ENCODE peak calls at places on chromosomes 6 and 20, in four cellular contexts. V is GM12878, I is WTC11, C is K562. U is an unnamed sample.

GRCh38 chr20:22717466-22717865 is 133.1 kb upstream of the FOXA2 start:
- DNase-seq in C (peak; percentile 9), V (no peak), I (no peak), U (no peak)

GRCh38 chr6:150229775-150230561 is 87.1 kb downstream of the PPP1R14C start:
- DNase-seq in V (no peak), C (no peak), I (no peak), U (no peak)

GRCh38 chr20:6767536-6768227 is at the start of gene BMP2:
- DNase-seq in V (no peak), I (peak; percentile 53), C (peak; percentile 24), U (no peak)

GRCh38 chr20:22825076-22825475 is 210.0 kb upstream of the SSTR4 start:
- DNase-seq in C (no peak), I (no peak), V (no peak), U (no peak)

GRCh38 chr6:166556871-166557322 is 29.6 kb downstream of the RAMACL start:
- DNase-seq in C (no peak), I (no peak), V (no peak), U (no peak)

GRCh38 chr6:20640181-20640580 is 105.9 kb downstream of the CDKAL1 start:
- DNase-seq in V (no peak), C (no peak), I (no peak), U (no peak)

GRCh38 chr6:167559675-167560479 is 235.0 kb downstream of the TTLL2 start:
- DNase-seq in C (no peak), I (no peak), V (no peak), U (peak; percentile 97)

GRCh38 chr6:37731888-37732287 is 34.2 kb upstream of the MDGA1 start:
- DNase-seq in V (peak; percentile 39), C (peak; percentile 78), I (peak; percentile 31), U (no peak)

GRCh38 chr20:3753098-3753497 is 14.5 kb downstream of the ADISSP start:
- DNase-seq in C (peak; percentile 46), V (no peak), I (peak; percentile 78), U (peak; percentile 71)

GRCh38 chr20:62733891-62734290 is 25.3 kb downstream of the NTSR1 start:
- DNase-seq in V (no peak), I (no peak), C (no peak), U (no peak)

GRCh38 chr20:51221103-51221502 is 198.2 kb upstream of the KCNG1 start:
- DNase-seq in I (no peak), V (no peak), C (no peak), U (no peak)

GRCh38 chr6:73329201-73329600 is 24.9 kb downstream of the DPPA5 start:
- DNase-seq in V (no peak), I (no peak), C (no peak), U (no peak)

GRCh38 chr6:54892831-54893230 is 46.3 kb downstream of the FAM83B start:
- DNase-seq in V (no peak), C (no peak), I (no peak), U (no peak)

GRCh38 chr6:133341607-133342158 is 100.5 kb downstream of the EYA4 start:
- DNase-seq in I (no peak), C (no peak), V (no peak), U (peak; percentile 66)

GRCh38 chr6:125789576-125790402 is 971 bp upstream of the NCOA7 start:
- DNase-seq in C (peak; percentile 39), I (peak; percentile 31), V (no peak), U (peak; percentile 54)

GRCh38 chr6:82144852-82145332 is 102.7 kb downstream of the IBTK start:
- DNase-seq in V (no peak), C (no peak), I (no peak), U (peak; percentile 56)

GRCh38 chr6:41209976-41210375 is 9.0 kb upstream of the TREML2 start:
- DNase-seq in V (no peak), C (no peak), I (no peak), U (no peak)

GRCh38 chr20:60469829-60470228 is 511.6 kb downstream of the CDH26 start:
- DNase-seq in V (no peak), C (no peak), I (no peak), U (no peak)

GRCh38 chr6:125787791-125788190 is 3.0 kb upstream of the NCOA7 start:
- DNase-seq in I (no peak), V (no peak), C (peak; percentile 21), U (no peak)

GRCh38 chr6:138267971-138268895 is 49.9 kb upstream of the PBOV1 start:
- DNase-seq in V (no peak), I (no peak), C (no peak), U (peak; percentile 24)

GRCh38 chr6:24064106-24064505 is 61.9 kb upstream of the NRSN1 start:
- DNase-seq in C (no peak), V (no peak), I (peak; percentile 20), U (peak; percentile 62)

GRCh38 chr6:8670792-8671191 is 235.4 kb upstream of the SLC35B3 start:
- DNase-seq in C (no peak), I (no peak), V (no peak), U (no peak)

GRCh38 chr20:9756660-9757059 is 82.2 kb downstream of the PAK5 start:
- DNase-seq in C (no peak), I (no peak), V (no peak), U (no peak)

GRCh38 chr20:11432407-11432806 is 485.3 kb upstream of the BTBD3 start:
- DNase-seq in I (no peak), V (no peak), C (no peak), U (no peak)

GRCh38 chr6:160057080-160057479 is 64.5 kb upstream of the SLC22A1 start:
- DNase-seq in V (no peak), I (no peak), C (no peak), U (no peak)

GRCh38 chr6:12001004-12001705 is 11.0 kb upstream of the HIVEP1 start:
- DNase-seq in I (no peak), C (no peak), V (no peak), U (peak; percentile 84)

GRCh38 chr6:55983861-55984260 is 108.5 kb upstream of the BMP5 start:
- DNase-seq in V (no peak), I (no peak), C (no peak), U (no peak)

GRCh38 chr6:55977959-55978358 is 102.6 kb upstream of the BMP5 start:
- DNase-seq in I (no peak), C (no peak), V (no peak), U (no peak)

GRCh38 chr6:55985309-55985708 is 109.9 kb upstream of the BMP5 start:
- DNase-seq in C (no peak), V (no peak), I (no peak), U (no peak)

GRCh38 chr6:55980627-55981211 is 105.3 kb upstream of the BMP5 start:
- DNase-seq in V (no peak), C (no peak), I (no peak), U (peak; percentile 42)
- TF ChIP-seq NR2C2 in V (no peak), C (no peak), I (no peak), U (no peak)

DNA sequence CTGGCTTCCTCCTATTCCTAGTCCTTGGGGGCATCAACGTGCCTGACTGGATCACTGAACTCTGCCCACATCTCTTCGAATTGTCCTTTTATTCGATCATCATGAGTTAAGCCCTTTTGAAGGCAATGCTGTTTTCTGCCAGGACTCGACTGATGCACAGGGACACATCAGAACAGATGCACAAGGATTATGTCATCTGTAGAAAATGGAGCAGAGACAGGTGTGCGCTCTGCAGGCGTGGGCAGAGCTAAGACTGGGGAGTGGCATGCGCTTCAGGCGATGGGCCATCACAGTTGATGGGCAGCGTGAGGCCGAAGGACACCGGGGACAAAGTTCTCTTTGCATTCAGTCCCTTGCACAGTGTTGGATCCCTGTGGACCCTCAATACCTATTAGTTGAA is 13.1 kb downstream of the GABRR1 start:
- DNase-seq in V (no peak), C (no peak), I (no peak), U (no peak)
- TF ChIP-seq NR2C2 in V (no peak), C (no peak), I (no peak), U (no peak)

GRCh38 chr6:44733146-44733545 is 345.6 kb downstream of the CDC5L start:
- DNase-seq in I (no peak), V (no peak), C (no peak), U (no peak)

GRCh38 chr6:44734886-44735630 is 347.6 kb downstream of the CDC5L start:
- DNase-seq in I (no peak), C (no peak), V (peak; percentile 27), U (no peak)

GRCh38 chr6:44732243-44732642 is 344.7 kb downstream of the CDC5L start:
- DNase-seq in C (no peak), V (no peak), I (no peak), U (no peak)

GRCh38 chr6:44735631-44735963 is 348.1 kb downstream of the CDC5L start:
- DNase-seq in I (no peak), C (no peak), V (peak; percentile 68), U (no peak)

DNA sequence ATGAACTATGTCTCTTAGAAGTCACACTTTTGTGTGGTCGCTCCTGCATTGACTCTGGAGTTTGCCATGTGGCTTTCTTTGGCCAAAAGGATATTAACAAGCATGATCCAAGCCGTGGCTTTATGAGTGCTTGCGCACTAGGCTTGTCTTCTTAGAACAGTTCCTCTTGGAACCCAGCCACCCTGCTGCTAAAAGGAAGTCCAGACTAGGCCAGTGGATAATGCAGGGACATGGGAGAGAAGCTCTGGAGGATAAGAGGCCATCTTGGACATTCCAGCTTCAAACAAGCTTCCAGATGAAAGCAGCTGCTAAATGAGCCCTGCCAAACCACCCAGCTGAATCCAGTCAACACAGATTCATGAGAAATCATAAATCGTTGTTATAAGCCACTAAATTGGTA is 346.4 kb downstream of the CDC5L start:
- DNase-seq in I (no peak), C (no peak), V (no peak), U (no peak)
- TF ChIP-seq NR2C2 in I (no peak), C (no peak), V (no peak), U (no peak)

DNA sequence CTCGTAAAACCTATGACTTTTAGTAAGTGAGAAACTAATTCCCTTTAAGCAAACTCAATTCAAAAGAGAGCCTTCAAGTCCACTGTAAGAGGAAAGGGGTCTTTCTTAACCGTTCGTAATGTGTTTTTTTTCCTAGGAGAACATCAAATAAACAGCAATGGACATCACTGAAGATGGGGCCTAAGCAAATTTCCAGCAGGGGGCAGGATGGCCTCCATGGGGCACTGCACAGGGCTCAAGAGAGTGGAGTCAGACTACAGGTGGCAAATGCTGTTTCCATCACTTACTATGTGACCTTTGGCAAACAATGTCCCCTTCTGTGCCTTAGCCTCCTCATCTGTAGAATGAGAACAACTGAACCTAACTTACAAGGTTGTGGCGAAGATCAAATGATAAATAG is 88.7 kb downstream of the ARHGAP18 start:
- DNase-seq in V (no peak), I (peak; percentile 36), C (no peak), U (peak; percentile 58)
- TF ChIP-seq NR2C2 in V (no peak), I (no peak), C (no peak), U (no peak)

DNA sequence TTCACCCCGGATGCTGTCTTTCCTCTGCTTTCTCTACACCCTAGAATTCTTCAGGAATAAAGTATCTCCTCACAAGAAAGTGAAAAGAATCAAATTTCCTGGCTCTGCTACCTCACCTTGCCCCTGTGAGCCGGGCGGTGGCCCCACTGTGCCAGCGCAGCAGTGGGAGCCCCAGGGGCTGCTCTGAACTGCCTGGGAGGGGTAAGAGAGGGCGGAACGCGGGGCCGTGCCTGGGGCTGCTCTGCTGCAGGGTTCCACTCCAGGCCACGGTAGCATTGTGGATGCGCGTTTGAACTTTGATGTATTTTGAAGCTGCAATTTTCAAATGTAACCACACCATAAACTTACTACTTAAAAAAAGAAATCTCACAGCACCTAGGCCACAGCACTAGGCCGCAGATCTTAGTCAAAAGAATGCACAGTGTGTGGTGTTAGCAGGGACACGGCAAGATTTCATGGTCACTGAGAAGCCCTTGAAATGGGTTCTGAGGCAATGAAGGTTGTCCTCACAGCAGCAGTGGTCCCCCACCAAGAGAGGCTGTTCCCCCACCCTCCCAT is 57.5 kb downstream of the PRDM1 start:
- DNase-seq in C (no peak), I (no peak), V (no peak), U (no peak)
- TF ChIP-seq NR2C2 in C (no peak), I (no peak), V (no peak), U (no peak)